ENCODE peak calls at places on chromosomes 13 and 19, in ten cellular contexts. C, Z, B, W, Y, E, V, O, P and D are unnamed samples.

GRCh38 chr13:69565334-69565733 is 542.3 kb upstream of the ATXN8OS start:
- DNase-seq in C (peak), Z (no peak), B (no peak), W (peak), Y (peak), E (no peak), V (no peak), O (no peak), P (no peak), D (no peak)

GRCh38 chr13:39602277-39602613 is 748 bp downstream of the LHFPL6 start:
- DNase-seq in C (no peak), Z (no peak), B (no peak), W (no peak), Y (no peak), E (no peak), V (no peak), O (no peak), P (no peak), D (no peak)

GRCh38 chr13:74687452-74688180 is 553.4 kb upstream of the KLF12 start:
- DNase-seq in C (no peak), Z (no peak), B (no peak), W (no peak), Y (no peak), E (no peak), V (no peak), O (no peak), P (no peak), D (peak)

GRCh38 chr19:23203841-23204344 is 46.3 kb downstream of the ZNF724 start:
- DNase-seq in C (no peak), Z (no peak), B (no peak), W (no peak), Y (no peak), E (no peak), V (no peak), O (peak), P (no peak), D (peak)

GRCh38 chr19:16070366-16070990 is 5.8 kb upstream of the TPM4 start:
- DNase-seq in C (peak), Z (peak), B (peak), W (no peak), Y (peak), E (no peak), V (peak), O (no peak), P (no peak), D (no peak)

GRCh38 chr19:29785955-29786589 is 25.7 kb upstream of the CCNE1 start:
- DNase-seq in C (peak), Z (no peak), B (no peak), W (no peak), Y (no peak), E (no peak), V (no peak), O (no peak), P (no peak), D (no peak)

GRCh38 chr19:35262101-35262761 is 6.5 kb upstream of the USF2 start:
- DNase-seq in C (no peak), Z (peak), B (peak), W (no peak), Y (peak), E (no peak), V (no peak), O (peak), P (no peak), D (no peak)

GRCh38 chr13:47679391-47679790 is 321.7 kb downstream of the SUCLA2 start:
- DNase-seq in C (no peak), Z (no peak), B (no peak), W (no peak), Y (no peak), E (no peak), V (no peak), O (no peak), P (peak), D (peak)

GRCh38 chr19:10505583-10506229 is 2.5 kb upstream of the KEAP1 start:
- DNase-seq in C (peak), Z (peak), B (peak), W (peak), Y (peak), E (no peak), V (peak), O (peak), P (no peak), D (peak)

GRCh38 chr13:27808866-27809546 is 16.7 kb downstream of the GSX1 start:
- DNase-seq in C (no peak), Z (no peak), B (no peak), W (no peak), Y (no peak), E (no peak), V (no peak), O (no peak), P (no peak), D (no peak)

GRCh38 chr19:5534787-5535586 is 32.8 kb downstream of the TINCR start:
- DNase-seq in C (peak), Z (no peak), B (no peak), W (peak), Y (no peak), E (no peak), V (no peak), O (no peak), P (no peak), D (no peak)

GRCh38 chr13:35764359-35765015 is 288.0 kb upstream of the MAB21L1 start:
- DNase-seq in C (no peak), Z (no peak), B (no peak), W (no peak), Y (no peak), E (no peak), V (no peak), O (no peak), P (no peak), D (peak)

GRCh38 chr13:30698023-30698422 is 37.3 kb upstream of the ALOX5AP start:
- DNase-seq in C (no peak), Z (no peak), B (no peak), W (peak), Y (no peak), E (peak), V (no peak), O (no peak), P (no peak), D (peak)

GRCh38 chr19:17339088-17339741 is 1.9 kb downstream of the GTPBP3 start:
- DNase-seq in C (no peak), Z (no peak), B (no peak), W (peak), Y (no peak), E (no peak), V (no peak), O (peak), P (no peak), D (no peak)

GRCh38 chr19:18287836-18288772 is 6.7 kb upstream of the JUND start:
- DNase-seq in C (no peak), Z (no peak), B (no peak), W (no peak), Y (no peak), E (no peak), V (no peak), O (no peak), P (no peak), D (no peak)

GRCh38 chr19:46958542-46958941 is 61.1 kb upstream of the NPAS1 start:
- DNase-seq in C (peak), Z (no peak), B (no peak), W (peak), Y (no peak), E (no peak), V (no peak), O (no peak), P (peak), D (peak)

GRCh38 chr13:76791290-76791664 is 94.9 kb downstream of the KCTD12 start:
- DNase-seq in C (no peak), Z (no peak), B (no peak), W (no peak), Y (no peak), E (no peak), V (no peak), O (no peak), P (no peak), D (peak)

GRCh38 chr13:23673354-23673753 is 103.1 kb downstream of the TNFRSF19 start:
- DNase-seq in C (no peak), Z (no peak), B (no peak), W (no peak), Y (no peak), E (peak), V (no peak), O (no peak), P (peak), D (peak)

GRCh38 chr19:45539460-45539859 is 32.2 kb downstream of the VASP start:
- DNase-seq in C (no peak), Z (no peak), B (no peak), W (no peak), Y (no peak), E (no peak), V (no peak), O (no peak), P (no peak), D (no peak)

GRCh38 chr19:55585658-55586339 is 5.2 kb upstream of the ZNF579 start:
- DNase-seq in C (no peak), Z (peak), B (peak), W (peak), Y (peak), E (peak), V (peak), O (peak), P (no peak), D (peak)

GRCh38 chr19:10719466-10719961 is 1.6 kb downstream of the DNM2 start:
- DNase-seq in C (peak), Z (no peak), B (no peak), W (no peak), Y (peak), E (no peak), V (no peak), O (no peak), P (no peak), D (no peak)

GRCh38 chr19:8626823-8627222 is 3.6 kb upstream of the NFILZ start:
- DNase-seq in C (no peak), Z (no peak), B (no peak), W (no peak), Y (no peak), E (no peak), V (no peak), O (no peak), P (no peak), D (no peak)

GRCh38 chr19:6802336-6803035 is 30.0 kb downstream of the VAV1 start:
- DNase-seq in C (peak), Z (no peak), B (peak), W (no peak), Y (peak), E (no peak), V (peak), O (no peak), P (no peak), D (peak)

GRCh38 chr13:71758823-71759222 is 108.2 kb downstream of the DACH1 start:
- DNase-seq in C (no peak), Z (no peak), B (no peak), W (peak), Y (no peak), E (no peak), V (no peak), O (no peak), P (no peak), D (no peak)

GRCh38 chr19:51693246-51693645 is at the start of gene SPACA6:
- DNase-seq in C (no peak), Z (peak), B (no peak), W (peak), Y (no peak), E (no peak), V (no peak), O (peak), P (no peak), D (no peak)

GRCh38 chr19:56348289-56348877 is 33.7 kb upstream of the ZSCAN5A start:
- DNase-seq in C (peak), Z (no peak), B (no peak), W (peak), Y (no peak), E (no peak), V (no peak), O (no peak), P (no peak), D (peak)

GRCh38 chr19:4557971-4558941 is 1.2 kb downstream of the SEMA6B start:
- DNase-seq in C (no peak), Z (no peak), B (peak), W (peak), Y (peak), E (no peak), V (peak), O (peak), P (no peak), D (peak)

GRCh38 chr13:100436099-100436498 is 152.5 kb downstream of the GGACT start:
- DNase-seq in C (no peak), Z (no peak), B (no peak), W (no peak), Y (peak), E (no peak), V (no peak), O (no peak), P (no peak), D (no peak)

GRCh38 chr19:38496116-38496515 is 62.6 kb downstream of the RYR1 start:
- DNase-seq in C (no peak), Z (no peak), B (no peak), W (no peak), Y (no peak), E (no peak), V (no peak), O (no peak), P (no peak), D (no peak)

GRCh38 chr13:32426981-32427851 is 714 bp downstream of the N4BP2L1 start:
- DNase-seq in C (peak), Z (peak), B (peak), W (peak), Y (peak), E (no peak), V (peak), O (peak), P (no peak), D (peak)
- H3K4me3 ChIP-seq in C (peak), Z (peak), B (peak), W (peak), Y (peak), E (peak), V (peak), O (peak), P (peak), D (peak)

DNA sequence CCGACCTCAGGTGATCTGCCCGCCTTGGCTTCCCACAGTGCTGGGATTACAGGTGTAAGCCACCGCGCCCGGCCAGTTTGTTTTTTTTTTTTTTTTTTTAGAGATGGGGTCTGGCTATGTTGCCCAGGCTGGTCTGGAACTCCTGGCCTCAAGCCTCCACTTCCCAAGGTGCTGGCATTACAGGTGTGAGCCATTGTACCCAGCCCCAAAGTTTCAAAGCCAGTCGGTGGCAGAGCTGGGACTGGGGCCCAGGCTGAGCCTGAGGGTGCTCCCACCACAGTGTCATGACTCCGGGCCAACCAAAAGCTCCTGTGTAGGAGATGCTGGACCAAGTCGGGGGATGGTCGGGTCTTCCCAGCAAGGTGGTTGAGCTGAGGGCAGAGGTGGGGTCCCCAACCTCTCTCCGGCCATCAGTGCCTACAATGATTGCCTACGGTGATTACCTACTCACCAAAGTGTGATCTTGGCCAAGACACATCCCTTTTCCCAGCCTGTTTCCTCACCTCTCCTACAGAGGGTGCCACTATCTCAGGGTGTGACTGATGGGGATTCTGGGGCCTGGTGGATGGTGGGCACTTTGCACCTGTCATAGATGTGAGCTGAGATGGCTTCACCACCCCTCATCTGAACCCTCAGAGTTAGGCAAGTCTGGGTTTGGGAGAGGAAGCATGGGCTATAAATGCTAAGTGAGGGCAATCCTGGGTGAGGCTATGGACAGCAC is 5.9 kb upstream of the SAMD1 start:
- DNase-seq in C (no peak), Z (no peak), B (no peak), W (no peak), Y (no peak), E (no peak), V (no peak), O (no peak), P (no peak), D (no peak)
- TF ChIP-seq CTCF in C (no peak), Z (no peak), B (no peak), W (no peak), Y (no peak), E (peak), V (no peak), O (no peak), P (no peak), D (no peak)

GRCh38 chr13:109744512-109745051 is 41.8 kb downstream of the IRS2 start:
- DNase-seq in C (no peak), Z (no peak), B (no peak), W (peak), Y (peak), E (peak), V (no peak), O (peak), P (no peak), D (peak)
- H3K4me3 ChIP-seq in C (no peak), Z (no peak), B (no peak), W (peak), Y (no peak), E (no peak), V (no peak), O (no peak), P (no peak), D (no peak)

GRCh38 chr19:49440439-49441209 is 703 bp downstream of the SLC17A7 start:
- DNase-seq in C (no peak), Z (no peak), B (no peak), W (no peak), Y (no peak), E (no peak), V (no peak), O (no peak), P (no peak), D (no peak)

GRCh38 chr19:49441960-49442350 is 628 bp upstream of the SLC17A7 start:
- DNase-seq in C (no peak), Z (no peak), B (no peak), W (peak), Y (no peak), E (no peak), V (no peak), O (no peak), P (no peak), D (no peak)

GRCh38 chr19:49442354-49442753 is 1.0 kb upstream of the SLC17A7 start:
- DNase-seq in C (no peak), Z (peak), B (no peak), W (no peak), Y (peak), E (no peak), V (no peak), O (no peak), P (no peak), D (no peak)

GRCh38 chr19:49442793-49443365 is 1.6 kb upstream of the SLC17A7 start:
- DNase-seq in C (peak), Z (peak), B (peak), W (peak), Y (peak), E (peak), V (peak), O (peak), P (no peak), D (peak)

GRCh38 chr19:49441210-49441959 is at the start of gene SLC17A7:
- DNase-seq in C (no peak), Z (peak), B (no peak), W (peak), Y (peak), E (no peak), V (peak), O (no peak), P (no peak), D (no peak)
- TF ChIP-seq CTCF in C (no peak), Z (no peak), B (no peak), W (no peak), Y (no peak), E (no peak), V (no peak), O (no peak), P (no peak), D (no peak)